ENCODE peak calls at places on chromosomes 1 and 21, in four cellular contexts. Q is adrenal gland, B is heart left ventricle, M is suprapubic skin. A is an unnamed sample. For H3K4me1, the result is how much of the 10 kb centered on the place peaks cover.

GRCh38 chr1:23567996-23568607 is 8.8 kb upstream of the ID3 start:
- DNase-seq in Q (no peak), B (no peak), M (no peak), A (peak)

GRCh38 chr1:209504571-209504970 is 78.9 kb upstream of the CAMK1G start:
- DNase-seq in Q (no peak), B (no peak), M (no peak), A (no peak)

GRCh38 chr1:1425753-1426495 is 4.8 kb upstream of the ANKRD65 start:
- DNase-seq in Q (no peak), B (no peak), M (no peak), A (no peak)

GRCh38 chr1:7810395-7810794 is 26.3 kb downstream of the PER3 start:
- DNase-seq in Q (peak), B (no peak), M (no peak), A (no peak)

GRCh38 chr1:79353224-79353623 is 346.7 kb upstream of the ADGRL4 start:
- DNase-seq in Q (peak), B (no peak), M (no peak), A (peak)

GRCh38 chr1:16396591-16396990 is 29.5 kb downstream of the SZRD1 start:
- DNase-seq in Q (peak), B (no peak), M (no peak), A (no peak)

GRCh38 chr1:185069202-185069601 is 23.8 kb downstream of the RNF2 start:
- DNase-seq in Q (no peak), B (no peak), M (no peak), A (no peak)

GRCh38 chr1:2204384-2205190 is 10.0 kb upstream of the FAAP20 start:
- DNase-seq in Q (peak), B (peak), M (peak), A (peak)

GRCh38 chr1:178023181-178023618 is 53.3 kb upstream of the SEC16B start:
- DNase-seq in Q (no peak), B (no peak), M (no peak), A (no peak)

GRCh38 chr1:88825721-88826120 is 65.6 kb downstream of the GTF2B start:
- DNase-seq in Q (no peak), B (no peak), M (no peak), A (no peak)

GRCh38 chr1:18645172-18646090 is 14.8 kb downstream of the PAX7 start:
- DNase-seq in Q (no peak), B (no peak), M (no peak), A (no peak)

GRCh38 chr1:184929711-184930202 is 44.6 kb downstream of the NIBAN1 start:
- DNase-seq in Q (no peak), B (no peak), M (no peak), A (no peak)

GRCh38 chr1:46521417-46521816 is 30.0 kb downstream of the KNCN start:
- DNase-seq in Q (no peak), B (no peak), M (no peak), A (no peak)

GRCh38 chr1:25245809-25246599 is 1.2 kb downstream of the RSRP1 start:
- DNase-seq in Q (peak), B (no peak), M (no peak), A (no peak)

GRCh38 chr1:56573311-56573710 is 6.1 kb downstream of the PLPP3 start:
- DNase-seq in Q (peak), B (no peak), M (no peak), A (peak)

GRCh38 chr1:155080250-155081228 is 1.9 kb downstream of the EFNA3 start:
- DNase-seq in Q (no peak), B (no peak), M (no peak), A (no peak)

GRCh38 chr1:201085902-201086735 is 26.1 kb downstream of the CACNA1S start:
- DNase-seq in Q (peak), B (peak), M (no peak), A (peak)

GRCh38 chr1:185045793-185046441 is 559 bp downstream of the RNF2 start:
- DNase-seq in Q (peak), B (no peak), M (no peak), A (no peak)

GRCh38 chr1:230832466-230832865 is 35.9 kb downstream of the C1orf198 start:
- DNase-seq in Q (no peak), B (no peak), M (no peak), A (no peak)

GRCh38 chr1:2840036-2840809 is 38.7 kb upstream of the TTC34 start:
- DNase-seq in Q (no peak), B (no peak), M (no peak), A (no peak)

GRCh38 chr1:234111458-234112142 is 207.1 kb downstream of the SLC35F3 start:
- DNase-seq in Q (peak), B (no peak), M (no peak), A (no peak)

GRCh38 chr1:46315669-46316403 is 12.3 kb downstream of the UQCRH start:
- DNase-seq in Q (no peak), B (no peak), M (no peak), A (no peak)

GRCh38 chr1:99766378-99766800 is at the start of gene FRRS1:
- DNase-seq in Q (peak), B (peak), M (no peak), A (peak)

GRCh38 chr1:210605099-210605498 is 276.4 kb downstream of the HHAT start:
- DNase-seq in Q (no peak), B (no peak), M (no peak), A (no peak)

GRCh38 chr1:51421961-51422360 is 91.6 kb upstream of the TTC39A start:
- DNase-seq in Q (no peak), B (no peak), M (no peak), A (no peak)

GRCh38 chr1:167219194-167219593 is 1.5 kb upstream of the POU2F1 start:
- DNase-seq in Q (no peak), B (no peak), M (no peak), A (no peak)

GRCh38 chr21:32368386-32368785 is 24.4 kb downstream of the URB1 start:
- DNase-seq in Q (no peak), B (no peak), M (no peak), A (no peak)

GRCh38 chr1:223001653-223002634 is 141.1 kb downstream of the TLR5 start:
- DNase-seq in Q (peak), B (no peak), M (no peak), A (no peak)

GRCh38 chr1:225763815-225764548 is 13.6 kb upstream of the SRP9 start:
- DNase-seq in Q (peak), B (peak), M (peak), A (no peak)

GRCh38 chr1:247680171-247680570 is 632 bp upstream of the OR13G1 start:
- DNase-seq in Q (no peak), B (no peak), M (no peak), A (no peak)

GRCh38 chr1:247681288-247681897 is 1.9 kb upstream of the OR13G1 start:
- DNase-seq in Q (peak), B (no peak), M (no peak), A (peak)

DNA sequence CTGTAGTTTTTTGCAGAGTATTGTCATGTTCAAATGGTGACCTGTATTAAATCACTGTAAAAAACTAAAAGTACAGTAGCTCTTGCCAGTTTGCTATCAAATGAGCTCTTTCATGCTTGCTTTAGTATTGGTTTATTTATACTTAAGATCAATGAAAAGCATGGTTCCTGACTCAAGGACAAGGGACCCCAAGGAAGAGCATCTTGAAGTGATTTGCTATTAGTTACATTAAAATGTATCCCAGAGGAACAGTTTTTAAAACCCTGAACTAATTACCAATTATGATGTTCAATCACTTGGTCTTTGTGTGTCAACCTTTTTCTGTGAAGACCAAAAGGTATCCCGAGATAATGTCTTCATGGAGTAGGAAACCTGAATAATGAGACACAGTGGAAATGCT is at the start of gene OR13G1:
- DNase-seq in Q (no peak), B (no peak), M (no peak), A (no peak)
- H3K27ac ChIP-seq in Q (no peak), B (no peak), M (no peak), A (no peak)

DNA sequence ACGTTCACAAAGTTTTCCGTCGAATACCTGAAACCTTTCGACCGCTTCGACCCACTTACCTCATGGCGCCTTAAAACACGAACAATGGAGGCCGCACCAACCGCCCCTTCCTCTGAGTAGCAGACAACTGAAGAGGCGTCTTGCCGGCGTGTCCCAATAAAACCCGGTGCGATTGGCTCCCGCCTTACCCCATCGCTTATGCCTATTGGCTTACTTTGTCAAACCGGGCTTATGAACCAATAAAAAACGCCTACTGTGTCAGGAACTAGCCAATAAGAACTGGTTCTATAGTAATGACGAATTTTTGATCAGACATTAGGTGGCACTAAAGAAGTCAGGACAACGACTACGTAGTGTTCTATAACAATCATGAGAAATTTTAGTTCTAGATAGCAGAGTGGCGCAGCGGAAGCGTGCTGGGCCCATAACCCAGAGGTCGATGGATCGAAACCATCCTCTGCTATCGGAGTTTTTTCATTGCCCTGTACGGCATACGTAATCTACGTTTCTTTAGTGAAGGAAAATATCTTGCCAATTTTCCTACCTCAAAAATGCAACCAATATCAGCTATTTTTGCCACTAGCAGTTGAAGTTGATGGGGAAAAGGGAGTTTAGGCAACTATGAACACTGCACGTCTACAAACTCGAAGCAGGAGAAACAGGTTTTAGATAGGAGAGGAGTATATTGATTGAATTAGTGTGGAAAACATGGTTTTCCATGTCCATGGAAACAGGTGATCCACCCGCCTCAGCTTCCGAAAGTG is at the start of gene ILF2:
- DNase-seq in Q (peak), B (peak), M (peak), A (peak)
- TF ChIP-seq POLR2A in Q (peak), B (peak), M (peak), A (peak)

DNA sequence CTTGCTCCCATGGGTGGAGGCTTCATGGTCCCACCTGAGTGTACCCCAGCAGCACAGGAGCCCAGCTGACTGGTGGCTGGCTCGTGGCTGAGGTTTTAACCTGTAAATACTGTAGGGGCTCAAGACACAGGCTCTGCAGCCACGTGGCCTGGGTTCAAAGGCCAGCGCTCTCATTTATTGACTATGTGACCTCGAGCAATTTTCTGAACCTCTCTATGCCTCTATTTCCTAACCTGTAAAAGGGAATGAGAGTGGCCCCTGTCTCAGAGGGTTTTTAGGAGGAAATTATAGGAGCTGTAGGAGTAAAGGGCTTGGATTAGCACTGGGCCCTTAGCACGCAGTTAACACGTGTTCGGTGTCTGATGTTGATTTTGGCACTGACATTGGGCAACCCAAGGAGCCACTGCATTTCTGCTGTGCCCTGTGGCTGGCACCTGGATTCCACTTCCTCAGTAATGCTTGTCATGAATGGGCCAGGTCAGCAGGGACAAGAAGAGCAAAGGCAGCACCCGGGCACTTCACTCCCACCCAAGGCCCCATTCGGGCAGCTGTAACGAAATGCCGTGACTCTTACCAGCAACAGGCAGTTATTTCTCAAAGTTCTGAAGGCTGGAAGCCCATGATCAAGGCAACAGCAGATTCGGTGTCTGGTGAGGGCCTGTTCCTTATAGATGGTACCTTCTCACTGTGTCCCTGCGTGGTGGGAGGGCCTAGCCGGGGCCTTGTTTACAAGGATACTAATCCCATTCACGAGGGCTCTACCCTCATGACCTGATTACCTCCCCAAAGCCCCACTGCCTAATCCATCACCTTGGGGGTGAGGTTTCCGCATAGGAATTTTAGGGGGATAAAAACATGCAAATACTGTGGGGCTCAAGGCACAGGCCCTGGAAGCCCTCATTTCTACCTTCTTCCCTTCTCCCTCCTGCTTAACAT is 25.2 kb downstream of the ARHGEF10L start:
- DNase-seq in Q (no peak), B (no peak), M (no peak), A (no peak)
- H3K4me1 ChIP-seq in Q (under half), B (half or more), M (half or more), A (under half)

DNA sequence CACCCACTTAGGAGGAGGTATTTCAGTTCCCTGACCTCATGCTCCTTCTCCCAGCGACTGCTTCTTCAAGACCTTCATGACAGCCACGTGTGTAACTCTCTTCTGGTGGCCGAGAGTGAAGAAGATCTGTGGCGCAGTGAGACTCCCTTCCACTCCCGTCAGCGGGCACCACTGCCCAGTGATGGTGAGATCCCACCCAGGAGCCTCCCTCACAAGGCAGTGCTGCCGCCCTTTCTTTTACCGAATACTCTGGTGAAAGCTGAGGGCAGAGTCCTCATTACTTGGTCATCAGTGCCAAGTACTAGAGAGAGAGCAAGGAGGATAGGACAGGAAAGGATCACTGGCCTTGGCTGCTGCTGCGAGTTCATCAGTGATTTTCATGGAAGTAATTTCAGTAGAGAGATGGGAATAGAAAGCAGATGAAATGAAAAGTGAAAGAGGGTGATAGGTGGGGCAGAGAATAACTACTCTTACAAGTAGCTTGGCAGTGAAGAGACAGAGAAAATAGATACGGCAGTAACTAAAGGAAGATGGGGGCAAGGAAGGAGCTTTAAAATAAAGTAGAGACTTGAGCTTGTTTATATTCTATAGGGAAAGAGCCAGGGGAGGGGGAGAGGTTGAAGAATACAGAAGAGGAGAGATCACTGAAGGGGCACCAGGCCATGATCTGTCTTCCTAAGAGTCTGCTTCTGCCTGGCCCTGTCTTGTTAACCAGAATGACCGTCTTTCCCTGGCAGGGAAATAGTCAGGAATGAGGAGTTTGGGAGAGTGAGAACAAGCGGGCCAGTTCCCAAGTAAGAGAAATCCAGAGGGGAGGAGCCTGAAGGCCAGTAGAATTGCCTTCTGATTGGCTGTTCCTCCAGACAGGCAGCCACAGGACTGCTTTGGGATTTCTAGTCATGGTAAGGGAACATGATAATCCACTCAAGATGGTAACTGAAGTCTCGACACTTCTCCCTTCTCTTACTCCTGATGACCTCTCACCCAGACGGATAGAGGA is 18.3 kb downstream of the HYI start:
- DNase-seq in Q (peak), B (no peak), M (peak), A (peak)
- H3K27ac ChIP-seq in Q (peak), B (peak), M (peak), A (peak)

GRCh38 chr1:64878090-64878489 is 88.3 kb downstream of the JAK1 start:
- DNase-seq in Q (no peak), B (no peak), M (no peak), A (no peak)

GRCh38 chr1:64877598-64877997 is 88.8 kb downstream of the JAK1 start:
- DNase-seq in Q (no peak), B (no peak), M (no peak), A (no peak)

GRCh38 chr1:64880449-64880848 is 85.9 kb downstream of the JAK1 start:
- DNase-seq in Q (no peak), B (no peak), M (no peak), A (no peak)

GRCh38 chr1:64877151-64877550 is 89.2 kb downstream of the JAK1 start:
- DNase-seq in Q (no peak), B (no peak), M (no peak), A (no peak)

DNA sequence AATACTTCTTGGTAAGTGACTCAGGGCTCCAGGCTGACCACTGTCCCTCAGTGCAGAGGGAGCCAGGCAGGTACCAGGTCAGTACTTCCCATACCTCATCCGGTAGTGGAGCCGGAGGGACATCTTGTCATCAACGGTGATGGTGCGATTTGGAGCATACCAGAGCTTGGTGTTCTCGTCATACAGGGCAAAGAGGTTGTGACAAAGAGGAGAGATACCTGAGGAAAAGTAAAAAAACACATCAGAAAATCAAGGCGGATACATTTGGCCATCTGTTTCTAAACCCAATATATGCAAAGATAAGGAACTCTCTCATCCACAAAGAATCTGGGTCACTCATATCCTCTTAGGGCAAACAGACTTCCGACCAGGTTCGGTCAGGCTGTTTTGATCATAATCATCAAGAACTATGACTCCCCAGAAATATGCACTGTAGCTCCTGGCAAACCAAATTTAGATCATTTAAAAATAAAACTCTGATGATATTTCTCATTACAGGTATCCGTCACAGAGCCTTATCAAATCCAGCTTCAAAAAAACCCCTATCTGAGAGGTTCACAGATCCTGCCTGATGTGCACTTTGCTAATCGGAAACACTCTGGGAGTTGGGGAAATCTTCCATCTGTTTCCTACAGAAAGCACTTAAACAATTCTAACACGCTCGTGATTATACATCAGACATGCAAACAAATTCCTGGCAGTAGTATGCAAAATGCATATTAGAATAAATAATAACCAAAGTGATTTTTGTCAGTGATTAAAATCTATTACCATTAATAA is 87.2 kb downstream of the JAK1 start:
- DNase-seq in Q (no peak), B (no peak), M (no peak), A (no peak)
- TF ChIP-seq POLR2A in Q (no peak), B (no peak), M (no peak), A (no peak)

DNA sequence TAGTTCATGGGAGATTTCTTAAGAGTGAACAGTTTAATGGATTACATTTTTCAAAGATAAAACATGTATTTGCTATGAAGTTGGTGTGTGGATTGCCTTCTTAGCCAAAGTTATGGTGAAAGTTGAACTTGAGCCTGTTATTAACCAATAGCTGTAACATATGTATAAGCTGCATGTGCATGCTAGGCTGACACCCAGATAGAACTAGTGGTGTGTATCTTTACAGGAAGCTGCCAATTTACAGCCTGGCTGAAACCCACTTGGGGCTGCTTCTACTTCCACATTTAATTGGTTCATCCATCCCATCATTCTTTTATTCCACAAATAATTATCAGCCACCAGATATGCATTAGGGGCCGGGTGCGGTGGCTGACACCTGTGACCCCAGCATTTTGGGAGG is 3.3 kb downstream of the PLA2G5 start:
- DNase-seq in Q (no peak), B (no peak), M (no peak), A (no peak)
- H3K4me1 ChIP-seq in Q (under half), B (under half), M (under half), A (under half)

GRCh38 chr1:110235839-110236682 is 25.9 kb downstream of the KCNC4 start:
- DNase-seq in Q (peak), B (no peak), M (no peak), A (no peak)
- H3K27ac ChIP-seq in Q (peak), B (peak), M (no peak), A (no peak)

GRCh38 chr1:6613361-6614018 is at the start of gene PHF13:
- DNase-seq in Q (peak), B (peak), M (peak), A (peak)
- TF ChIP-seq POLR2A in Q (peak), B (no peak), M (no peak), A (peak)